ENCODE peak calls at places on chromosomes 6 and 20, in seven cellular contexts. C is GM23248, Z is pancreas, D is neural progenitor cell, M is HAP-1, E is thyroid gland, W is left lung. B is an unnamed sample.

GRCh38 chr6:33578588-33579011 is 1.5 kb downstream of the BAK1 start:
- DNase-seq in C (no peak), Z (no peak), D (no peak), M (no peak), E (no peak), W (no peak), B (no peak)

GRCh38 chr6:19699990-19700389 is 137.2 kb upstream of the ID4 start:
- DNase-seq in C (no peak), Z (no peak), D (no peak), M (no peak), E (no peak), W (no peak), B (no peak)

GRCh38 chr20:56094228-56094627 is 88.9 kb upstream of the CBLN4 start:
- DNase-seq in C (no peak), Z (no peak), D (no peak), M (no peak), E (no peak), W (no peak), B (no peak)

GRCh38 chr6:13649393-13649792 is 34.3 kb downstream of the NOL7 start:
- DNase-seq in C (no peak), Z (no peak), D (no peak), M (no peak), E (no peak), W (no peak), B (no peak)

GRCh38 chr6:38452816-38453215 is 186.9 kb downstream of the BTBD9 start:
- DNase-seq in C (no peak), Z (no peak), D (no peak), M (no peak), E (no peak), W (no peak), B (no peak)

GRCh38 chr20:22339946-22340345 is 244.4 kb downstream of the FOXA2 start:
- DNase-seq in C (no peak), Z (no peak), D (no peak), M (no peak), E (no peak), W (no peak), B (no peak)

GRCh38 chr6:15399651-15400470 is 154.0 kb downstream of the JARID2 start:
- DNase-seq in C (peak; percentile 78), Z (peak; percentile 79), D (peak; percentile 55), M (peak; percentile 82), E (peak; percentile 85), W (peak; percentile 64), B (peak; percentile 92)

GRCh38 chr20:58251979-58252591 is 23.6 kb upstream of the ANKRD60 start:
- DNase-seq in C (peak; percentile 95), Z (no peak), D (no peak), M (no peak), E (no peak), W (no peak), B (peak; percentile 86)

GRCh38 chr20:63055575-63056235 is 48.9 kb upstream of the BHLHE23 start:
- DNase-seq in C (no peak), Z (no peak), D (no peak), M (no peak), E (no peak), W (peak; percentile 21), B (no peak)

GRCh38 chr20:17615645-17616479 is 46.0 kb downstream of the DSTN start:
- DNase-seq in C (no peak), Z (peak; percentile 19), D (no peak), M (peak; percentile 5), E (peak; percentile 1), W (no peak), B (no peak)

GRCh38 chr6:142501795-142502194 is 200.0 kb downstream of the ADGRG6 start:
- DNase-seq in C (no peak), Z (no peak), D (no peak), M (no peak), E (no peak), W (no peak), B (no peak)

GRCh38 chr20:49384437-49385434 is 97.7 kb downstream of the KCNB1 start:
- DNase-seq in C (peak; percentile 75), Z (peak; percentile 27), D (peak; percentile 99), M (peak; percentile 94), E (peak; percentile 62), W (peak; percentile 46), B (peak; percentile 73)

GRCh38 chr20:49385471-49385870 is 97.0 kb downstream of the KCNB1 start:
- DNase-seq in C (peak; percentile 68), Z (no peak), D (peak; percentile 71), M (peak; percentile 47), E (no peak), W (no peak), B (peak; percentile 50)

GRCh38 chr20:49379338-49379737 is 101.5 kb upstream of the ZNFX1 start:
- DNase-seq in C (no peak), Z (no peak), D (no peak), M (no peak), E (no peak), W (no peak), B (no peak)

GRCh38 chr20:49380245-49380875 is 102.1 kb downstream of the KCNB1 start:
- DNase-seq in C (no peak), Z (no peak), D (peak; percentile 50), M (no peak), E (no peak), W (no peak), B (no peak)

DNA sequence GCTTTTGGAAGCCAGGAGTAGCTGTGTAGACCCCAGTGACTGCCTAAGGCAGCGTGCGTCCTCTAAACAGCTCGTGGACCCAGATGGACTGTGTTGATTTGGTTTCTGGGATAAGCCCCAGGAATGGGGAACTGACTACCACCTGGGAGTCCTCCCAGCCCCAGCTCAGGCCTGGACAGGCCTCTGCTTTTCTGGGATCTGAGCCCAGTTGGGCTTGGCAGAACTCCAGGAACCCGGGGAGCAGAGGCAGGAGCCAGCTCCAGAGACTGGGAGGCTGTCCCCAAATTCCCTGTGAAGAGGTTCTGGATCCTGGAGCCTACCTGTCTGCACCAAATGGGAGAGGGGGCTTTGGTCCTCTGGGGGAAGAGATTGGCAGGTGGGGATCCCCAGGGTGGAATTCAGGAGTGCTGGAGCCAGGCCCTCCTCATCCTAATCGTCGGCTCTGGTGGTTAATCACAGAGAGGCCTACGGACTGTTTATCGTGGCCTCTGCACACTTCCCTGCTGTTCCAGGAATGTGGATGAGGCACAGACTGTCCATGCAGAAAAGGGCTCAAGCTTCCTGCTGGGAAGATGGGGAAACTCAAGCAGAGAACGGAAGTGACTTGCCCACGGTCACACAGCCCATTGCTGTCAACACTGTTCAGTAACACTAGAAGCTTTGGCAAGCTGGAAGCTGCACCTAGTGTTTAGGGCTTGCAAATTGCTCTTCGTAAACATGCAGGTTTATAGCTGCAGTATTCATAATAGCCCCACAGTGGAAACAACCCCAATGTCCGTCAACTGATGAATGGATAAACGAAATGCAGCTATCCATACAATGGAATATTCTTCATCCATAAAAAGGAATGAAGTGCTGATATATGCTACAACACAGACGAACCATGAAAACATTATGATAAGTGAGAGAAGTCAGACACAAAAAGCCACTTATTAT is 100.6 kb downstream of the KCNB1 start:
- DNase-seq in C (peak; percentile 32), Z (peak; percentile 78), D (no peak), M (no peak), E (peak; percentile 88), W (peak; percentile 59), B (no peak)
- H3K4me1 ChIP-seq in C (no peaks in the 10 kb centered on the region), Z (no peaks in the 10 kb centered on the region), D (peaks cover 20% of the 10 kb centered on the region), M (no peaks in the 10 kb centered on the region), E (peaks cover 10% of the 10 kb centered on the region), W (no peaks in the 10 kb centered on the region), B (no peaks in the 10 kb centered on the region)

GRCh38 chr20:38325167-38325566 is 21.1 kb upstream of the LBP start:
- DNase-seq in C (no peak), Z (no peak), D (no peak), M (no peak), E (no peak), W (no peak), B (no peak)

GRCh38 chr20:38325905-38326304 is 20.4 kb upstream of the LBP start:
- DNase-seq in C (no peak), Z (no peak), D (no peak), M (no peak), E (no peak), W (no peak), B (no peak)

GRCh38 chr20:38324159-38324558 is 20.2 kb downstream of the BPI start:
- DNase-seq in C (no peak), Z (no peak), D (no peak), M (no peak), E (no peak), W (no peak), B (no peak)

GRCh38 chr20:38320221-38320620 is 16.3 kb downstream of the BPI start:
- DNase-seq in C (no peak), Z (no peak), D (no peak), M (no peak), E (no peak), W (no peak), B (peak; percentile 45)

DNA sequence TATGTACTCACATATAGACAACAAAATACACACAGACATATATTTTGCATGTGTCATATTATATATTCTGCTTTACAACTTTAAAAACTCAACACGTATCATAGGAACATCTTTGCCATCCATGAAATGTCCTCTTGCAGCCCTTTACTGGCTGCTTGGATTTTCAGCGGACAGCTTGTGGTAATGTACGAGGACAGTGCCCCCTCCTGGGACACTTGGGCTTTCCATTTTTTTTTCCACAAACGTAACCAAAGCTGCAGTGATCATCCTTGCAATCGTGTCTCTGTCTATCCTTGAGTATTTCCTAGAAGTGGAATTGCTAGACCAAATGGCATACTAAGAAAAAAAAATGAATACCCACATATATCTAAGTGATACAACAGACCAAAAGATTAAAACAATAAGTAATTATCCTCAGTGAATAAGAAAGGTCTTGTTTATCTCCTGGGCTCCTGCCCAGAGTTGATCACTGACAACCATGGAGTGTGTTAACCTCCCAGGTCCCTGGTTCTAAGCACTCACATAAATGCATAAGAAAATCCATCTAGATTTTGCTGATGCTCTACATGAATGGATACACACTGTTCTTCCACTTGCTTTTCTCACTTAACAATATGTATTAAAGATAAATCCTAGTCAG is 18.1 kb downstream of the BPI start:
- DNase-seq in C (peak; percentile 85), Z (no peak), D (peak; percentile 75), M (no peak), E (peak; percentile 9), W (no peak), B (peak; percentile 81)
- H3K36me3 ChIP-seq in C (no peaks in the 10 kb centered on the region), Z (no peaks in the 10 kb centered on the region), D (no peaks in the 10 kb centered on the region), M (no peaks in the 10 kb centered on the region), E (no peaks in the 10 kb centered on the region), W (peaks cover 9% of the 10 kb centered on the region), B (no peaks in the 10 kb centered on the region)

DNA sequence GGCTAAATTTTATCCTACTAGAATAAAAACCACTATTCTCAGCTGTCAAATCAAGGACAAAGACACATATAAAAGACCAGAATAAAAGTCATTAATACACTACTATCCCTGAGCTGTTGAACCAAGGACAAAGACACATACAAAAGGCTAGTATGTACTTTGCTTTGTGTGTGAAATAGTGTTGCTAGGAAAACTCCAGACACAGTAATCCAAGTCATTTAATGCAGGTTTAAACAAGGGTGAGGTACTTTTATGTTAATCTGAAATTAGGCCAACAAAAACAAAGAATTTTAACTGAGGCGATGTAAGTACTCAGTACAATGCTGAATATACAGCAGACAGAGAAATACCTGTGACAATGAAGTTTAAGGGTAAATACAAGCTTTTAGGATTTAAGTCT is 18.9 kb downstream of the GCLC start:
- DNase-seq in C (no peak), Z (no peak), D (no peak), M (no peak), E (no peak), W (no peak), B (no peak)
- H3K4me1 ChIP-seq in C (peaks cover 32% of the 10 kb centered on the region), Z (peaks cover 21% of the 10 kb centered on the region), D (peaks cover 59% of the 10 kb centered on the region), M (peaks cover 79% of the 10 kb centered on the region), E (peaks cover 35% of the 10 kb centered on the region), W (no peaks in the 10 kb centered on the region), B (peaks cover 48% of the 10 kb centered on the region)

DNA sequence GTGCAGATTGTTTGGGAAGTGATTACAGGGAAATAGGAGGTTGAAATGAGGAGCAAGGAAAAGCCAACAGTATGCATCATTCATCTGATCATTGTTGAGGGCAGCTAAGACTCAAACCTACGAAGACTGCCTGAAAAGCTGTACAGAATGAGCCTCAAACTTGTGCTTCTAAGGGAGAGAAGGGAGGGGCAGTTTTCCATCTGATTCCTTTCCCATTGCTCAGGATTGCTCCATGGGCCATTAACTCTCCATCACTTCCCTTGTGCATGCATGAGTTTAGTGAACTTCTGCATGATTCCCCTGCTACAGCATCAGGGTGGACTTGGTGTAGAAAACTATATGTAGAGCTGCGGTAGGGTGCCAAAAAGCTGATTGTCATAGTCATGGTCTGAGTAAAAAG is 742.7 kb upstream of the SLC35B3 start:
- DNase-seq in C (no peak), Z (no peak), D (no peak), M (no peak), E (no peak), W (no peak), B (no peak)
- H3K36me3 ChIP-seq in C (no peaks in the 10 kb centered on the region), Z (no peaks in the 10 kb centered on the region), D (no peaks in the 10 kb centered on the region), M (no peaks in the 10 kb centered on the region), E (no peaks in the 10 kb centered on the region), W (no peaks in the 10 kb centered on the region), B (no peaks in the 10 kb centered on the region)

B was measured in cardiac muscle cell.